ENCODE peak calls at places on chromosomes 11 and 22, in seven cellular contexts. X is H9, G is mesendoderm, K is neuronal stem cell, C is IMR-90, E is trophoblast cell, O is H1. R is an unnamed sample.

GRCh38 chr22:33438273-33438672 is 380.1 kb upstream of the SYN3 start:
- DNase-seq in X (no peak), G (no peak), K (no peak), C (peak; percentile 89), E (no peak), O (no peak), R (peak; percentile 45)

GRCh38 chr11:117998664-117999353 is 12.6 kb downstream of the IL10RA start:
- DNase-seq in X (no peak), G (no peak), K (no peak), C (no peak), E (no peak), O (no peak), R (no peak)

GRCh38 chr22:50308597-50308935 is 1.1 kb upstream of the PLXNB2 start:
- DNase-seq in X (peak; percentile 71), G (peak; percentile 27), K (no peak), C (peak; percentile 40), E (no peak), O (no peak), R (peak; percentile 86)

GRCh38 chr11:47881145-47881544 is 33.0 kb upstream of the NUP160 start:
- DNase-seq in X (no peak), G (no peak), K (no peak), C (no peak), E (no peak), O (no peak), R (no peak)

GRCh38 chr11:128733440-128734115 is 39.7 kb downstream of the FLI1 start:
- DNase-seq in X (peak; percentile 87), G (peak; percentile 96), K (peak; percentile 60), C (peak; percentile 66), E (peak; percentile 33), O (peak; percentile 64), R (peak; percentile 60)

GRCh38 chr11:86126862-86127261 is 58.0 kb upstream of the PICALM start:
- DNase-seq in X (no peak), G (no peak), K (no peak), C (no peak), E (no peak), O (no peak), R (no peak)

GRCh38 chr11:12187399-12187798 is 77.0 kb downstream of the MICAL2 start:
- DNase-seq in X (no peak), G (no peak), K (no peak), C (peak; percentile 64), E (no peak), O (no peak), R (peak; percentile 74)

GRCh38 chr22:26797910-26798309 is 140.5 kb downstream of the MIAT start:
- DNase-seq in X (peak; percentile 60), G (peak; percentile 52), K (no peak), C (no peak), E (no peak), O (no peak), R (no peak)

GRCh38 chr11:125457814-125458343 is 38.2 kb downstream of the FEZ1 start:
- DNase-seq in X (no peak), G (peak; percentile 18), K (no peak), C (peak; percentile 81), E (no peak), O (no peak), R (no peak)

GRCh38 chr11:109818303-109818702 is 274.9 kb upstream of the ZC3H12C start:
- DNase-seq in X (no peak), G (no peak), K (no peak), C (no peak), E (no peak), O (no peak), R (no peak)
- H2AK5ac ChIP-seq in X (no peak overlapping the region), G (no peak overlapping the region), K (no peak overlapping the region), C (no peak overlapping the region), E (no peak overlapping the region), O (no peak overlapping the region), R (no peak overlapping the region)

GRCh38 chr11:100823360-100823759 is 136.3 kb downstream of the ARHGAP42 start:
- DNase-seq in X (no peak), G (no peak), K (no peak), C (peak; percentile 36), E (no peak), O (no peak), R (no peak)

GRCh38 chr11:100825610-100826009 is 138.5 kb downstream of the ARHGAP42 start:
- DNase-seq in X (no peak), G (no peak), K (no peak), C (no peak), E (no peak), O (no peak), R (no peak)

GRCh38 chr11:100827934-100828661 is 141.0 kb downstream of the ARHGAP42 start:
- DNase-seq in X (peak; percentile 44), G (peak; percentile 92), K (no peak), C (peak; percentile 84), E (peak; percentile 7), O (no peak), R (peak; percentile 75)

GRCh38 chr11:100821198-100821597 is 134.1 kb downstream of the ARHGAP42 start:
- DNase-seq in X (no peak), G (peak; percentile 48), K (peak; percentile 30), C (no peak), E (no peak), O (no peak), R (no peak)

DNA sequence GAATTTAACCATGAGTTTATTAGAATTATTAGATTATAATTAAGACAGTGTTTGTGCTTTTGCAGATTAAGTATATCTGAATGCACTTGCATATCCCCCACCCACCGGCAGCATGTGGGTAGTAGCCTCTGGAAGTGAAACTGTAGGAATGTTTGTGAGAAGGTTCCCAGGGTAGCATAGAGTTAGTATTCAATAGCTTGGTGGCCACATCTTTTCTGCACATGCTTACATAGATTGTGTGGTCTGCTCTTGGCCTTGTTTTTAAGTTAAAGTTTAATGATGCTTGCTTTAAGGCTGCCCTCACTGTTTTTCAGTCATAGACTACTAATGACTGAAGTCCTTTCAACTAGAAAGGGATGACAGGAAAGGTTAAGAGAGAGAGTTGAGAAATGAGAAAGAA is 137.0 kb downstream of the ARHGAP42 start:
- DNase-seq in X (no peak), G (peak; percentile 33), K (no peak), C (no peak), E (no peak), O (no peak), R (no peak)
- H2AK5ac ChIP-seq in X (no peak overlapping the region), G (no peak overlapping the region), K (no peak overlapping the region), C (no peak overlapping the region), E (no peak overlapping the region), O (no peak overlapping the region), R (no peak overlapping the region)

GRCh38 chr22:21907638-21908522 is 40.4 kb upstream of the MAPK1 start:
- DNase-seq in X (no peak), G (no peak), K (no peak), C (no peak), E (no peak), O (no peak), R (no peak)
- H2AK5ac ChIP-seq in X (no peak overlapping the region), G (no peak overlapping the region), K (no peak overlapping the region), C (no peak overlapping the region), E (no peak overlapping the region), O (no peak overlapping the region), R (no peak overlapping the region)

DNA sequence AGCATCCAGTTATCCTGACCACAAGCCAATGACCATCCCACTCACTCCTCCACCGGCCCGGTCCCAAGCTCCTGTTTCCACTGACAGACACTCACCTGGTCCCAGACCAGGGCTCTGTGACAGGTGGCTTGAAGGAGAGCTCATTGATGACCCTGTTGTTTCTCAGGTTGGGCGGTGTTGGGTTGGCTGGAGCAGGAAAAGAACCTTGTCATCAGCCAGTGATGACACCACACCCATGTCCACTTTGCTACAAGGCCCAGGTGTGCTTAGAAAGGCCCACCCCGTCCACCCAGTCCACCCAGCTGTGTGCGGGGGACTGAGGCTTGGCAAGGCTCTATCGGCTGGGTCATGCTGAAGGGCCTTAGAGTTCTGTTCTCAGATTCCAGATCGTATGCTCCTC is 42.9 kb downstream of the GAB4 start:
- DNase-seq in X (no peak), G (no peak), K (no peak), C (no peak), E (no peak), O (no peak), R (no peak)
- H2AK5ac ChIP-seq in X (no peak overlapping the region), G (no peak overlapping the region), K (no peak overlapping the region), C (no peak overlapping the region), E (no peak overlapping the region), O (no peak overlapping the region), R (no peak overlapping the region)

GRCh38 chr11:123853038-123853437 is 32.4 kb downstream of the TMEM225 start:
- DNase-seq in X (peak; percentile 43), G (no peak), K (no peak), C (no peak), E (no peak), O (no peak), R (no peak)

GRCh38 chr11:123856444-123856843 is 29.0 kb downstream of the TMEM225 start:
- DNase-seq in X (no peak), G (no peak), K (no peak), C (no peak), E (no peak), O (no peak), R (no peak)

GRCh38 chr11:123851110-123851509 is 34.4 kb downstream of the TMEM225 start:
- DNase-seq in X (no peak), G (no peak), K (no peak), C (no peak), E (no peak), O (no peak), R (no peak)
- H2AK5ac ChIP-seq in X (no peak overlapping the region), G (no peak overlapping the region), K (peak overlapping the region; percentile 8), C (no peak overlapping the region), E (no peak overlapping the region), O (no peak overlapping the region), R (no peak overlapping the region)

R was measured in mesenchymal stem cell.